ENCODE peak calls at places on chromosomes 12 and 14, in four cellular contexts. W, H, N and S are unnamed samples.
A peak's percentile ranks its signal among the peaks of the same experiment; 100 is the strongest.

GRCh38 chr14:74414793-74415437 is 11.1 kb downstream of the SYNDIG1L start:
- DNase-seq in W (no peak), H (no peak), N (no peak), S (no peak)

GRCh38 chr12:7130791-7131501 is 775 bp downstream of the CLSTN3 start:
- DNase-seq in W (peak; percentile 66), H (peak; percentile 47), N (peak; percentile 80), S (no peak)

GRCh38 chr12:49703647-49704137 is 3.5 kb downstream of the FMNL3 start:
- DNase-seq in W (no peak), H (peak; percentile 26), N (no peak), S (peak; percentile 79)

GRCh38 chr12:70049596-70050360 is 193.5 kb upstream of the CNOT2 start:
- DNase-seq in W (no peak), H (peak; percentile 69), N (no peak), S (no peak)

GRCh38 chr14:59543873-59544272 is 32.7 kb downstream of the CCDC175 start:
- DNase-seq in W (no peak), H (no peak), N (no peak), S (no peak)

GRCh38 chr12:114152890-114153289 is 186.8 kb upstream of the RBM19 start:
- DNase-seq in W (no peak), H (no peak), N (no peak), S (no peak)

GRCh38 chr12:94099191-94099983 is 49.0 kb upstream of the PLXNC1 start:
- DNase-seq in W (no peak), H (no peak), N (no peak), S (peak; percentile 60)

GRCh38 chr12:700061-700460 is 36.8 kb upstream of the NINJ2 start:
- DNase-seq in W (no peak), H (no peak), N (no peak), S (no peak)

GRCh38 chr12:1593232-1594044 is 943 bp downstream of the FBXL14 start:
- DNase-seq in W (peak; percentile 16), H (peak; percentile 44), N (peak; percentile 82), S (no peak)

GRCh38 chr12:88242161-88242925 is 100.2 kb downstream of the TMTC3 start:
- DNase-seq in W (no peak), H (no peak), N (no peak), S (peak; percentile 97)

GRCh38 chr12:97837401-97837800 is 374.8 kb downstream of the RMST start:
- DNase-seq in W (no peak), H (no peak), N (no peak), S (peak; percentile 74)

GRCh38 chr12:34188974-34189373 is 166.7 kb downstream of the ALG10 start:
- DNase-seq in W (no peak), H (no peak), N (no peak), S (no peak)

GRCh38 chr12:34190054-34190453 is 167.8 kb downstream of the ALG10 start:
- DNase-seq in W (no peak), H (no peak), N (no peak), S (no peak)

DNA sequence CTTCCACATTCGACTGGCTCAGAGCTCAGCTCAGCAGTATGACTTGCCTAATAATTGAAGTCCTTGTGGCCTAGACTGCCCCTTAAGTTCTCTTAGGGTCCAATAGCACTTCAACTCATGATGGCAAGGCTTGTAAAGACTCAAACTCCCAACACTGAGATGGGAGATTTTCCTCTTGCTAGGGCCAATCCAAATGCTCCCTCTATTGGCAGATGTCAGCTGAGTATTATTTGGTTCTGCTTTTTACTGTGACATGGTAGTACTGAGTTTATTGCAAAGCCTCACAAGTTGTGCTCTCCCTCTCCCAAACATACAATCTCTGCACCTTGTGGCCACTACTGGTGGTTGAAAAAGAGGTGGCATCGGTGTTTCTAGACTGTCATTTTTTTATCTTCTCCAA is 164.2 kb downstream of the ALG10 start:
- DNase-seq in W (no peak), H (no peak), N (no peak), S (no peak)
- TF ChIP-seq CTCF in W (no peak), H (no peak), N (no peak), S (no peak)

DNA sequence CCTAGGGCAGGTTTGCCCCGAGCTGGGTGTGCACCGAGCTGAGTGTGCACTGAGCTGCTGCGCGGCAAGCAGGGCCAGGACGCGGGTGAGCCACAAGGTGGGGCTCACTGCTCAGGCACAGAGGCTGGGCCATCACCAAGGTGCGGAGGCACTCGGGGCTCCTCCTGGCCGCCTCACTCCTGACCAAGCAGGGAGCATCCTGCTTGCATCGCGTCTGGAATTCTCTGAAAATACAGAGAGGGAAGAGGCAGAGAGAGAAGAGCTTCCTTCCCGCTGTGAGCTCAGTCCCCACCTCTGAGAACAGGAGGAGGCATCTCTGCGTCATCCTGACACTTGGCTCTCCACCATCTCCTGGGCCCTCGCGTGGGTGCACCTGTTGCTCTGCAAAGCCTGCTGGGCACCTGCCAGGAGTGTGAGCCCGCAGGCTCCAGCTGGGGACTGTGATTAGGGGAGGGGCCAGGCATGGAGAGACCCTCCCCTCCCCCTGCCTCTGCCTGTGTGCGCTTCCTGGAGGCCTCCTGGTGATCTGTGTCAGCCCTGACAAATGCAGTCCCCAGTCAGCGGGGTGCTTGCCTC is 116.3 kb downstream of the GLT1D1 start:
- DNase-seq in W (peak; percentile 70), H (no peak), N (peak; percentile 69), S (no peak)
- TF ChIP-seq CTCF in W (peak; percentile 54), H (peak; percentile 30), N (peak; percentile 30), S (peak; percentile 67)

GRCh38 chr12:64780531-64781373 is 21.5 kb upstream of the GNS start:
- DNase-seq in W (peak; percentile 4), H (peak; percentile 26), N (peak; percentile 91), S (no peak)
- TF ChIP-seq CTCF in W (no peak), H (no peak), N (no peak), S (no peak)

DNA sequence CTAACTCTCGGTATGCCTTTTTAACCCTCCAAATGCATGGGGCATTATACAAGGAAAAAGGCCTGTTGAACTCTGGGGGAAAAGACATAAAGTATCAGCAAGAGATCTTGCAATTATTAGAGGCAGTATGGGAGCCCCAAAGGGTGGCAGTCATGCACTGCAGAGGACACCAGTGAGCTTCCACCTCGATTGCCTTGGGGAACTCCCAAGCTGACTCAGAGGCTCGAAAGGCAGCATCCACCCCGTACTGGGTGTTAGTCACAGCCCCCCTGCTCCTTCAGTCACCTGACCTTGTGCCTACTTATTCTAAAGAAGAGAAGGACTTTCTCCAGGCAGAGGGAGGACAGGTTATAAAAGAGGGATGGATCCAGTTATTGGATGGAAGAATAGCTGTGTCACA is 781.4 kb upstream of the TMEM132C start:
- DNase-seq in W (no peak), H (no peak), N (no peak), S (peak; percentile 69)
- TF ChIP-seq CTCF in W (no peak), H (no peak), N (no peak), S (peak; percentile 52)

GRCh38 chr14:102805454-102805891 is 28.2 kb downstream of the TRAF3 start:
- DNase-seq in W (no peak), H (no peak), N (no peak), S (peak; percentile 69)
- TF ChIP-seq CTCF in W (no peak), H (no peak), N (no peak), S (peak; percentile 14)

DNA sequence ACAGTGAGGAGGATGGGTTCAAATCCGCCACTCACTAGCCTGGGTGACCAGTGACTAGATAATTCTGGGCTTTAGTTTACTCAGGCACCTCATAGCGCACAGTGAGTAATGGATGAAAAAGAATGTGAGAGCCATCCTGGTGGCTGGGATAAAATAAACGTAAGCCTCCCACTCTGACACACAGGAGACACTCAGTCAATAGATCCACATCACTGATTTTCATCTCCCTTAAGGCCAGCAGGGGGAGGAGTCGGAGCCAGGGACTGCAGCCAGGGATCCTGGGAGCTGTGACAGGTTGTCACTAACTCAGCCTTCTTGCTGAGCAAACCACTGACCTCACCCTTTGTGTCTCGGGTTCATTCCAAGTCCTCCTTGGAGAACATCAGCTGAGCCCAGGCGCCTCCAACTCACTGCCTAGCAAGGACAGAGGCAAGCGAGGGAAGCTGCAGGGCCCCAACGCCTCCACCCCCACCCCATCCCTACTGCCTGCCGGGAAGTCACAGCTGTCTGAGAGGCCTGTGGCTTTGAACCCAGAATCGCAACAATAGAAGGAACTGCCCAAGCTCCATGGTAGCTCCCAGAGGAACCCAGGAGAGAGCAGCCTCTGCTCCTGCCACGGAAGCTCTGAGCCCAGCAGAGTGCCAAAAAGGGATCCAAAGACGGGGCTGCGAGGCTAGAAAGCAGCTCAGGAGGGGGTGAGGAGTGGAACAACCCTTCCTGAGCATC is 30.7 kb downstream of the PXN start:
- DNase-seq in W (peak; percentile 67), H (no peak), N (peak; percentile 81), S (peak; percentile 79)
- TF ChIP-seq CTCF in W (peak; percentile 27), H (no peak), N (peak; percentile 42), S (peak; percentile 55)

DNA sequence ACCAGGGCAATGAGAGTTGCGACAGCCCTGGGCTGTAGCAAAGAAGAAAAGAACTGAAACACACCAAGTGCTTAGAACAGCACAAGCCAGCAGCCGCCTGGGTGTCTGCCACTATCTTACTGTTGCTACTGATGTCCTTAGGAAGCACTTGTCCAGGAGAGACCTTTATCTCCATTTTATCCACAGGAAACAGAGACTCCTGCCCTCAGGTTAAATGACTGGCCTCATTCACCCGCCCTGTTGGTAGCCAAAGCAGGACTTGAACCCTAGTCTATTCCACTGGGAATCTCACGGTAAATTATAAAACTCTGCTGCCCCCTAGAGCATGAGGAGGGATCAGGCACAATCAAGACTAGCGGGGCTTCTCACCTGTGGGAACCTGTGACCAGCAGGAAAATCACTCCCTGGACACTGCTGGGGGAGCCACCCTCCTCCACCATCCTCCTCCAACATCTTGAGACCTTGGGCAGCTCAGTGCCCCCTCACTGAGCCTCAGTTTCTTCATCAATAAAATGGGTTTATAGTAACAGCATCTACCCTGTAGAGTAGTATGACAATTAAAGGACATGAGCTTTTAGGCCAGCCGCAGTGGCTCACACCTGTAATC is 20.5 kb upstream of the TESC start:
- DNase-seq in W (no peak), H (no peak), N (peak; percentile 27), S (no peak)
- TF ChIP-seq CTCF in W (peak; percentile 44), H (peak; percentile 82), N (peak; percentile 71), S (peak; percentile 53)